ENCODE peak calls at places on chromosome 9, in four cellular contexts. O, Q, L and I are unnamed samples.

GRCh38 chr9:4748612-4749011 is 7.6 kb upstream of the AK3 start:
- DNase-seq in O (no peak), Q (no peak), L (no peak), I (no peak)

GRCh38 chr9:100170556-100170955 is 71.5 kb downstream of the INVS start:
- DNase-seq in Q (no peak), L (no peak), O (peak), I (no peak)

GRCh38 chr9:95350266-95350665 is 32.8 kb upstream of the FANCC start:
- DNase-seq in O (no peak), L (no peak), Q (no peak), I (no peak)

GRCh38 chr9:4494337-4494736 is 4.1 kb downstream of the SLC1A1 start:
- DNase-seq in L (no peak), Q (no peak), O (no peak), I (no peak)

GRCh38 chr9:32264171-32264862 is 120.1 kb upstream of the ACO1 start:
- DNase-seq in Q (no peak), L (no peak), O (peak), I (no peak)

GRCh38 chr9:134660407-134660806 is 18.8 kb downstream of the COL5A1 start:
- DNase-seq in L (no peak), O (no peak), Q (no peak), I (no peak)

GRCh38 chr9:109730228-109730627 is 49.8 kb upstream of the PALM2AKAP2 start:
- DNase-seq in L (no peak), O (no peak), Q (no peak), I (no peak)

GRCh38 chr9:134922066-134922931 is 4.6 kb upstream of the FCN1 start:
- DNase-seq in L (no peak), O (peak), Q (no peak), I (no peak)

GRCh38 chr9:77423841-77424240 is 224.3 kb downstream of the GNA14 start:
- DNase-seq in L (no peak), O (no peak), Q (no peak), I (no peak)

GRCh38 chr9:133731876-133732321 is 6.3 kb downstream of the SARDH start:
- DNase-seq in Q (no peak), O (peak), L (no peak), I (no peak)

GRCh38 chr9:28598396-28598795 is 1025.1 kb upstream of the C9orf72 start:
- DNase-seq in O (peak), Q (no peak), L (no peak), I (no peak)

GRCh38 chr9:14779566-14780022 is 57.1 kb upstream of the CER1 start:
- DNase-seq in O (peak), Q (no peak), L (no peak), I (no peak)

GRCh38 chr9:85425153-85425611 is 316.6 kb downstream of the AGTPBP1 start:
- DNase-seq in L (peak), Q (no peak), O (peak), I (peak)

GRCh38 chr9:35797311-35798109 is 6.1 kb downstream of the NPR2 start:
- DNase-seq in L (no peak), O (no peak), Q (no peak), I (no peak)

GRCh38 chr9:135246248-135247173 is 159.0 kb downstream of the OLFM1 start:
- DNase-seq in Q (no peak), O (no peak), L (no peak), I (no peak)

GRCh38 chr9:111657051-111657450 is 4.4 kb upstream of the GNG10 start:
- DNase-seq in O (no peak), L (no peak), Q (no peak), I (no peak)

GRCh38 chr9:128271112-128271511 is 4.7 kb downstream of the GOLGA2 start:
- DNase-seq in L (no peak), Q (no peak), O (no peak), I (no peak)

GRCh38 chr9:113492343-113493079 is 29.0 kb downstream of the RGS3 start:
- DNase-seq in Q (no peak), L (no peak), O (peak), I (no peak)

GRCh38 chr9:4739587-4740372 is 1.2 kb downstream of the AK3 start:
- DNase-seq in O (peak), L (no peak), Q (no peak), I (no peak)

GRCh38 chr9:81417885-81418284 is 271.5 kb downstream of the TLE1 start:
- DNase-seq in O (no peak), L (no peak), Q (no peak), I (no peak)

GRCh38 chr9:77598961-77599360 is 49.2 kb downstream of the GNA14 start:
- DNase-seq in L (no peak), Q (no peak), O (no peak), I (no peak)

GRCh38 chr9:96450613-96451544 is 910 bp downstream of the HABP4 start:
- DNase-seq in O (peak), L (peak), Q (peak), I (no peak)

GRCh38 chr9:34636791-34637355 is 714 bp downstream of the SIGMAR1 start:
- DNase-seq in Q (no peak), O (no peak), L (no peak), I (no peak)

GRCh38 chr9:10255758-10256157 is 357.0 kb downstream of the PTPRD start:
- DNase-seq in O (no peak), Q (no peak), L (no peak), I (no peak)

GRCh38 chr9:35313460-35313859 is 151.7 kb downstream of the UNC13B start:
- DNase-seq in L (no peak), O (no peak), Q (no peak), I (no peak)